ENCODE peak calls at places on chromosomes 13 and 19, in eight cellular contexts. Y, Z, B, Q, R, N, J and W are unnamed samples. For H3K36me3, the result is how much of the 10 kb centered on the place peaks cover.

GRCh38 chr13:89066868-89067466 is 1395.8 kb downstream of the SLITRK5 start:
- DNase-seq in Y (peak), Z (no peak), B (peak), Q (peak), R (peak), N (peak), J (peak), W (no peak)

GRCh38 chr13:73428706-73429105 is 369.9 kb downstream of the KLF5 start:
- DNase-seq in Y (no peak), Z (no peak), B (no peak), Q (peak), R (no peak), N (no peak), J (no peak), W (no peak)

GRCh38 chr19:44845286-44845611 is 848 bp upstream of the NECTIN2 start:
- DNase-seq in Y (no peak), Z (no peak), B (no peak), Q (no peak), R (no peak), N (no peak), J (no peak), W (peak)

GRCh38 chr13:27997904-27998522 is 9.5 kb upstream of the URAD start:
- DNase-seq in Y (no peak), Z (peak), B (no peak), Q (peak), R (peak), N (no peak), J (peak), W (no peak)

GRCh38 chr13:74205313-74205690 is 71.1 kb upstream of the KLF12 start:
- DNase-seq in Y (no peak), Z (no peak), B (peak), Q (no peak), R (no peak), N (no peak), J (peak), W (no peak)

GRCh38 chr13:102580552-102581169 is 16.1 kb upstream of the TPP2 start:
- DNase-seq in Y (peak), Z (no peak), B (peak), Q (peak), R (no peak), N (no peak), J (peak), W (no peak)

GRCh38 chr13:66951426-66951825 is 278.7 kb downstream of the PCDH9 start:
- DNase-seq in Y (no peak), Z (no peak), B (no peak), Q (no peak), R (no peak), N (no peak), J (no peak), W (no peak)

GRCh38 chr13:50580684-50581305 is 262.7 kb downstream of the DLEU7 start:
- DNase-seq in Y (no peak), Z (no peak), B (peak), Q (no peak), R (no peak), N (no peak), J (peak), W (no peak)

GRCh38 chr19:47228937-47229673 is 1.9 kb downstream of the BBC3 start:
- DNase-seq in Y (no peak), Z (no peak), B (peak), Q (no peak), R (no peak), N (no peak), J (peak), W (no peak)

GRCh38 chr19:12766051-12766521 is 9.3 kb downstream of the HOOK2 start:
- DNase-seq in Y (no peak), Z (peak), B (peak), Q (peak), R (peak), N (peak), J (no peak), W (no peak)

GRCh38 chr13:114074671-114075315 is 57.6 kb downstream of the RASA3 start:
- DNase-seq in Y (no peak), Z (no peak), B (no peak), Q (no peak), R (peak), N (no peak), J (no peak), W (no peak)

GRCh38 chr13:80037505-80037888 is 303.4 kb downstream of the SPRY2 start:
- DNase-seq in Y (no peak), Z (no peak), B (peak), Q (no peak), R (no peak), N (no peak), J (peak), W (no peak)

GRCh38 chr13:41458939-41459753 is 1.8 kb downstream of the RGCC start:
- DNase-seq in Y (no peak), Z (peak), B (no peak), Q (peak), R (no peak), N (peak), J (peak), W (no peak)

GRCh38 chr13:46031581-46032263 is 20.8 kb downstream of the ZC3H13 start:
- DNase-seq in Y (no peak), Z (no peak), B (no peak), Q (peak), R (no peak), N (no peak), J (peak), W (no peak)

GRCh38 chr13:60397693-60398437 is 845 bp downstream of the TDRD3 start:
- DNase-seq in Y (no peak), Z (peak), B (peak), Q (peak), R (peak), N (peak), J (peak), W (no peak)

GRCh38 chr13:73109969-73110368 is 51.2 kb downstream of the KLF5 start:
- DNase-seq in Y (no peak), Z (no peak), B (no peak), Q (no peak), R (no peak), N (no peak), J (no peak), W (no peak)

GRCh38 chr19:887072-887471 is 5.9 kb downstream of the MED16 start:
- DNase-seq in Y (no peak), Z (no peak), B (peak), Q (no peak), R (no peak), N (no peak), J (peak), W (no peak)

GRCh38 chr13:33935969-33936368 is 118.0 kb downstream of the RFC3 start:
- DNase-seq in Y (no peak), Z (no peak), B (no peak), Q (no peak), R (no peak), N (no peak), J (no peak), W (no peak)

GRCh38 chr19:4522291-4523002 is 4.2 kb upstream of the PLIN4 start:
- DNase-seq in Y (no peak), Z (no peak), B (no peak), Q (no peak), R (no peak), N (no peak), J (no peak), W (no peak)

GRCh38 chr19:7705387-7706187 is 3.7 kb upstream of the FCER2 start:
- DNase-seq in Y (no peak), Z (peak), B (no peak), Q (peak), R (peak), N (peak), J (no peak), W (no peak)

GRCh38 chr19:18194554-18195238 is 1.7 kb downstream of the MPV17L2 start:
- DNase-seq in Y (no peak), Z (no peak), B (peak), Q (no peak), R (peak), N (no peak), J (peak), W (no peak)

GRCh38 chr13:106479849-106480400 is 55.5 kb downstream of the EFNB2 start:
- DNase-seq in Y (no peak), Z (no peak), B (no peak), Q (no peak), R (no peak), N (no peak), J (no peak), W (no peak)

GRCh38 chr19:16544468-16545231 is 2.4 kb upstream of the CHERP start:
- DNase-seq in Y (no peak), Z (no peak), B (no peak), Q (no peak), R (no peak), N (no peak), J (no peak), W (no peak)

GRCh38 chr13:30133976-30134375 is 173.4 kb downstream of the KATNAL1 start:
- DNase-seq in Y (no peak), Z (no peak), B (no peak), Q (no peak), R (no peak), N (no peak), J (no peak), W (no peak)

GRCh38 chr19:2561895-2562294 is 86.0 kb downstream of the GADD45B start:
- DNase-seq in Y (no peak), Z (peak), B (no peak), Q (peak), R (no peak), N (no peak), J (no peak), W (no peak)

GRCh38 chr13:48222358-48223015 is 10.5 kb upstream of the ITM2B start:
- DNase-seq in Y (no peak), Z (peak), B (no peak), Q (peak), R (peak), N (peak), J (no peak), W (no peak)

GRCh38 chr19:49932731-49933131 is 3.4 kb upstream of the NUP62 start:
- DNase-seq in Y (no peak), Z (no peak), B (no peak), Q (peak), R (no peak), N (no peak), J (no peak), W (no peak)

GRCh38 chr19:55406869-55407624 is 541 bp downstream of the UBE2S start:
- DNase-seq in Y (no peak), Z (peak), B (no peak), Q (peak), R (peak), N (peak), J (no peak), W (no peak)

DNA sequence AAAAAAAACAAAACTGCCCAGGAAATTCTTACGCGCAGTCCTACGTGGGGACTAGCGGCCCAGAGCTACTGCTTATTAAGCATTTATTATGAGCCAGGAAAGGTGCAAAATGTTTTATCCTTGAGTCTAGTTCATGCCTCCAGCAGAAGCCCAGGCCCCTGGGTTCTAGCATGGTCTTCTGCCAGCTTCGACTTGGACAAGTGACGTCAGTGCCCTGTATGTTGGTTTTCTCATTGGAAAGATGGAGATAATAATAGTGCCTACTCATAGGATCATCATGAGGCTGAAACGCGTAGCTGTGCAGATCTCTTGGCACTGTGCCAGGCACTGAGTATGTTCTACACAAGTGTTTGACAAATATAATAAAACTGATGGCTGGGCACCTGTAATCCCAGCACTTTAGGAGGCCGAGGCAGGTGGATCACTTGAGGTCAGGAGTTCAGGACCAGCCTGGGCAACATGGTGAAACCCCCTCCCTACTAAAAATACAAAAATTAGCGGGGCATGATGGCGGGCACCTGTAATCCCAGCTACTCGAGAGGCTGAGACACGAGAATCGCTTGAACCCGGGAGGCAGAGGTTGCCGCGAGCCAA is 12.4 kb upstream of the SULT2B1 start:
- DNase-seq in Y (no peak), Z (no peak), B (peak), Q (peak), R (no peak), N (peak), J (peak), W (no peak)
- H3K27ac ChIP-seq in Y (no peak), Z (no peak), B (no peak), Q (no peak), R (no peak), N (no peak), J (no peak), W (no peak)

GRCh38 chr13:112057736-112058518 is 9.0 kb upstream of the SOX1 start:
- DNase-seq in Y (no peak), Z (no peak), B (no peak), Q (peak), R (no peak), N (no peak), J (no peak), W (no peak)

GRCh38 chr13:112056284-112056727 is 10.6 kb upstream of the SOX1 start:
- DNase-seq in Y (no peak), Z (no peak), B (no peak), Q (no peak), R (no peak), N (no peak), J (no peak), W (no peak)

GRCh38 chr13:112057434-112057735 is 9.6 kb upstream of the SOX1 start:
- DNase-seq in Y (no peak), Z (no peak), B (no peak), Q (no peak), R (no peak), N (no peak), J (no peak), W (no peak)

GRCh38 chr13:112055417-112056206 is 11.3 kb upstream of the SOX1 start:
- DNase-seq in Y (no peak), Z (no peak), B (no peak), Q (no peak), R (no peak), N (no peak), J (no peak), W (no peak)

GRCh38 chr13:112056739-112057433 is 10.1 kb upstream of the SOX1 start:
- DNase-seq in Y (no peak), Z (no peak), B (no peak), Q (no peak), R (no peak), N (no peak), J (no peak), W (no peak)
- H3K4me3 ChIP-seq in Y (peak), Z (no peak), B (no peak), Q (no peak), R (no peak), N (no peak), J (no peak), W (no peak)

GRCh38 chr19:52343548-52343947 is 7.5 kb downstream of the ZNF610 start:
- DNase-seq in Y (peak), Z (peak), B (peak), Q (peak), R (peak), N (peak), J (peak), W (no peak)
- H3K36me3 ChIP-seq in Y (under half), Z (under half), B (under half), Q (under half), R (under half), N (under half), J (under half), W (under half)

GRCh38 chr19:38741670-38742069 is 2.6 kb downstream of the CAPN12 start:
- DNase-seq in Y (no peak), Z (no peak), B (no peak), Q (no peak), R (no peak), N (no peak), J (no peak), W (no peak)
- H3K27ac ChIP-seq in Y (no peak), Z (no peak), B (no peak), Q (no peak), R (no peak), N (no peak), J (no peak), W (no peak)

DNA sequence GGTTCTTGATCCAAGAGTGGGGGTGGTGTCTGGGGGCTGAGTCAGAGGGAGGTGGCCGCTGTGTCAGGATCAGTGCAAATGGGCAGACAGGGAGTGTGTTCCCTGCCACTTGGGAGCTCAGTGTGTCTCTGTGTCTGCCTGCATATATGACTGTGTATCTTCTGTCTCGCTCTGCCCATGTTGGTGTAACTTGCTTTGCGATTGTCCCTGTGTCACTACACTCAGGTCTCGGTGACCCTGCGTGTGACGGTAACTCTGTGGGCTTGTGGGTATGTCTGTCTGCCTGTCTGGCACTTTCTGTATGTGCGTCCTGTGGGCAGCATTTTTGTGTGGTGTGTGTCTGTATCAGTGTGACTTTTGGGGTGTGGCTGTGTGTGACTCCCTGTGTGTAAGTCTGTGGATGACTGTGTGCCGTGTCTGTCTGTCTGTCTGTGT is 8.2 kb upstream of the ERFL start:
- DNase-seq in Y (no peak), Z (no peak), B (no peak), Q (no peak), R (no peak), N (no peak), J (no peak), W (no peak)
- H3K4me3 ChIP-seq in Y (no peak), Z (no peak), B (no peak), Q (no peak), R (no peak), N (no peak), J (no peak), W (no peak)